ENCODE peak calls at places on chromosome 6, in four cellular contexts. I is keratinocyte, F is H9, S is GM23248. E is an unnamed sample.

GRCh38 chr6:118391086-118391485 is 157.0 kb upstream of the PLN start:
- DNase-seq in I (no peak), F (no peak), S (peak; percentile 10), E (no peak)

GRCh38 chr6:135168766-135169165 is 12.3 kb upstream of the MYB start:
- DNase-seq in I (no peak), F (no peak), S (no peak), E (no peak)

GRCh38 chr6:131976545-131977061 is 25.4 kb upstream of the CCN2 start:
- DNase-seq in I (no peak), F (no peak), S (no peak), E (no peak)

GRCh38 chr6:168042426-168043192 is 36.4 kb downstream of the FRMD1 start:
- DNase-seq in I (no peak), F (no peak), S (no peak), E (no peak)

GRCh38 chr6:22825210-22825609 is 255.8 kb downstream of the HDGFL1 start:
- DNase-seq in I (no peak), F (no peak), S (no peak), E (no peak)

GRCh38 chr6:164928041-164928321 is 381.4 kb downstream of the C6orf118 start:
- DNase-seq in I (no peak), F (no peak), S (peak; percentile 10), E (no peak)

GRCh38 chr6:68649669-68650068 is 14.6 kb downstream of the ADGRB3 start:
- DNase-seq in I (no peak), F (no peak), S (no peak), E (no peak)

GRCh38 chr6:50285735-50286134 is 236.0 kb upstream of the DEFB112 start:
- DNase-seq in I (no peak), F (no peak), S (no peak), E (no peak)

GRCh38 chr6:131510094-131510493 is 62.9 kb upstream of the ARG1 start:
- DNase-seq in I (no peak), F (peak; percentile 83), S (no peak), E (peak; percentile 59)

GRCh38 chr6:116461563-116462507 is 660 bp downstream of the CALHM6 start:
- DNase-seq in I (no peak), F (peak; percentile 84), S (peak; percentile 76), E (no peak)

GRCh38 chr6:149004664-149005063 is 257.8 kb downstream of the UST start:
- DNase-seq in I (no peak), F (no peak), S (no peak), E (no peak)

GRCh38 chr6:112235956-112236355 is 18.4 kb downstream of the LAMA4 start:
- DNase-seq in I (no peak), F (no peak), S (peak; percentile 83), E (no peak)

GRCh38 chr6:56693246-56693607 is 50.5 kb upstream of the DST start:
- DNase-seq in I (no peak), F (no peak), S (peak; percentile 96), E (no peak)

GRCh38 chr6:7730003-7730402 is 4.1 kb downstream of the BMP6 start:
- DNase-seq in I (no peak), F (no peak), S (peak; percentile 57), E (no peak)

GRCh38 chr6:7727951-7728854 is 2.3 kb downstream of the BMP6 start:
- DNase-seq in I (no peak), F (peak; percentile 57), S (peak; percentile 69), E (peak; percentile 45)

GRCh38 chr6:7730411-7730810 is 4.5 kb downstream of the BMP6 start:
- DNase-seq in I (no peak), F (no peak), S (no peak), E (no peak)

GRCh38 chr6:7727150-7727950 is 1.5 kb downstream of the BMP6 start:
- DNase-seq in I (no peak), F (peak; percentile 67), S (peak; percentile 53), E (no peak)

GRCh38 chr6:7728855-7729590 is 3.1 kb downstream of the BMP6 start:
- DNase-seq in I (no peak), F (peak; percentile 38), S (peak; percentile 38), E (no peak)
- H3K4me2 ChIP-seq in I (peak overlapping the region; percentile 74), F (peak overlapping the region; percentile 77), S (peak overlapping the region; percentile 91), E (no peak overlapping the region)

GRCh38 chr6:108652375-108652774 is 91.7 kb downstream of the FOXO3 start:
- DNase-seq in I (no peak), F (no peak), S (peak; percentile 30), E (no peak)

GRCh38 chr6:108650325-108650724 is 89.6 kb downstream of the FOXO3 start:
- DNase-seq in I (no peak), F (no peak), S (no peak), E (no peak)

GRCh38 chr6:108650781-108651180 is 90.1 kb downstream of the FOXO3 start:
- DNase-seq in I (no peak), F (no peak), S (peak; percentile 87), E (peak; percentile 65)

GRCh38 chr6:108651287-108651686 is 90.6 kb downstream of the FOXO3 start:
- DNase-seq in I (no peak), F (no peak), S (peak; percentile 63), E (no peak)

DNA sequence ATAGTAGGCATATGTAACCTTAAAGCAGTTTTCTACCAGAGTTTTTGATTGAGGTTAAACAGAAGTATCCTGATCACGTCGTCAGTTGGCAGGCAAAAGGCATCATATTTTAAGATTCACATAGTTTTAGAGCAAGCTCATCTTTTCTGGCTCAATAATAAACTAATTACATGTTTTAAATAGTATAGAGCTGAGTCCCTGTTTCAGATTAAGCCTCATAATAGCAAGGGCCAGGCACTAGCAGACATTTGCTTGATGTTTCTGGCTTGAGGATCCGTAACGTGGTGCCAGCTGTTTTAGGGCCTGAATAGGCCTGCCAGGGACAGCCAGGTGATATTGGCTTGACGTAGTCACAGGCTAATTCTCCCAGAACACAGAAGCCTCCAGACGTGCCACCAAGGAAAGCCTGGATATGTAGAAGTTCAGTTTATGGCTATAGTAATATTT is 91.1 kb downstream of the FOXO3 start:
- DNase-seq in I (no peak), F (no peak), S (peak; percentile 89), E (no peak)
- H3K27ac ChIP-seq in I (peak overlapping the region; percentile 61), F (no peak overlapping the region), S (peak overlapping the region; percentile 71), E (no peak overlapping the region)

GRCh38 chr6:28817808-28818145 is 106.0 kb downstream of the TRIM27 start:
- DNase-seq in I (no peak), F (no peak), S (no peak), E (no peak)
- H3K4me2 ChIP-seq in I (peak overlapping the region; percentile 93), F (peak overlapping the region; percentile 92), S (peak overlapping the region; percentile 13), E (no peak overlapping the region)

GRCh38 chr6:14543971-14544620 is 426.5 kb downstream of the CD83 start:
- DNase-seq in I (no peak), F (no peak), S (no peak), E (no peak)

GRCh38 chr6:14545496-14545895 is 427.9 kb downstream of the CD83 start:
- DNase-seq in I (no peak), F (no peak), S (no peak), E (no peak)

GRCh38 chr6:14547284-14548001 is 429.9 kb downstream of the CD83 start:
- DNase-seq in I (no peak), F (no peak), S (no peak), E (no peak)

GRCh38 chr6:14544689-14545088 is 427.1 kb downstream of the CD83 start:
- DNase-seq in I (no peak), F (no peak), S (no peak), E (peak; percentile 74)

DNA sequence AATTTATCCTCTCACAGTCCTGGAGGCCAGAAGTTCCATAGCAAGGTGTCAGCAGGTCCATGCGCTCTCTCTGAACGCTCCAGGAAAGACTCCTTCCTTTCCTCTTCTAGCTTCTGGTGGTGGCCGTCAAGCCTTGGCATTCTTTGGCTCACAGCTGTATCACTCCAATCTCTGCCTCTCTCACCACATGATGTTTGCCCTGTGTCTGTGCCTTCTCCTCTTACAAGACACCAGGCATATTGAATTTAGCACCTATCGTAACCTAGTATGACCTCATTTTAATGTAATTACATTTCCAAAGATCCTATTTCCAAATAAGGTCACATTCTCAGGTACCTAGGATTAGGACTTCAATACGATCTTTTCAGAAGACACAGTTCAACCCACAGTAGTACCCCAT is 428.5 kb downstream of the CD83 start:
- DNase-seq in I (no peak), F (no peak), S (no peak), E (no peak)
- H3K27ac ChIP-seq in I (no peak overlapping the region), F (no peak overlapping the region), S (no peak overlapping the region), E (peak overlapping the region; percentile 83)

GRCh38 chr6:11279213-11279780 is 46.8 kb upstream of the NEDD9 start:
- DNase-seq in I (no peak), F (no peak), S (peak; percentile 46), E (no peak)

GRCh38 chr6:11276911-11277274 is 44.4 kb upstream of the NEDD9 start:
- DNase-seq in I (no peak), F (no peak), S (peak; percentile 11), E (no peak)

GRCh38 chr6:11278207-11278559 is 45.7 kb upstream of the NEDD9 start:
- DNase-seq in I (no peak), F (no peak), S (no peak), E (no peak)

GRCh38 chr6:11276228-11276627 is 43.8 kb upstream of the NEDD9 start:
- DNase-seq in I (no peak), F (no peak), S (no peak), E (no peak)

DNA sequence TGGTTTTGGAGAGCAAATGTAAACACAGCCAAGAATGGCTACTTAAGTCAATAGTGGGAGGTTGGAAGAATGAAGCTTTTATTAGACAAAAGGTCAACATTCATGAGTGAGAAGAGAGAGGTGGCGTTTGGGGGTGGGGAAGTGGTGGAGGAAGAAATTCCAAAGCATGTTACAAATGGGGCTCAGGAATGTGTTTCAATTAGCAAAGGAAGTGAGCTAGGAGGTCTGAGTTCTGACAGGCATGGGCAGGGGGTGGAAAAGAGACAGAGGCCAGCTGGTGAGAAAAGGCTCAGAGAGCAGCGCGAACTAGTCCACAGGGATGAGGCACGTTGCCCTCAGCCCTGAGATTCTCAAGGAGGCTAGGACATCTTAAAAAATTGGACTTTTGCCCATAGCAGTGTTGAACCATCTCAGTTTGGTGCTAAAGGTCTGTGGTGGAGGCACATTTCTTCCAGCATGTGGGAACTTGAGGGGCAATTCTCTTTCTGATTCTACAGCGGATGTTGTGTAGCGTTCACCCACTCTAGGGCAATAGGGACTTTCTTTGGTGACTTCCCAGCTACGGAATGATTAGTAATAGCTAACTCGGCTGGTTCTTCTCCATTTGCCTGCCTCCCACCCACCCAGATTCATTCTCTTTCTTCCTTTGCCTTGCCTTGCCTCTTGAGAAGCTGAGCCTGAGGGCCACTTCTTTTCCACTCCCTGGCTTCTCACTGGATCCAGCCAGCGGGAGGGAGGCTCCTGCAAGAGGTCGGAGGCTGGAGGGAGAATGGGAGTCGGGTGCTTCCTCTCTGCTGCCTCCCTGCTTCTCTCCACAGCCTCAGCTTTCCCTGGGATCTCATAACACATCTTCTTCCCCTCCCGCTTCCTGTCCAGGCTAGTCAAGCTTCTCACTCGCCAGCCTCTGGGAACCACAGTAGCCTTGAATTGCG is 45.1 kb upstream of the NEDD9 start:
- DNase-seq in I (peak; percentile 15), F (peak; percentile 60), S (peak; percentile 54), E (no peak)
- H3K4me2 ChIP-seq in I (peak overlapping the region; percentile 54), F (no peak overlapping the region), S (peak overlapping the region; percentile 32), E (no peak overlapping the region)